ENCODE peak calls at places on chromosomes 12 and 14, in four cellular contexts. Q is ovary, R is body of pancreas, J is sigmoid colon. K is an unnamed sample.

GRCh38 chr12:95351745-95352144 is 122.2 kb upstream of the METAP2 start:
- DNase-seq in J (no peak), Q (no peak), R (peak; percentile 8), K (no peak)

GRCh38 chr12:13116259-13116658 is 12.8 kb upstream of the GSG1 start:
- DNase-seq in J (no peak), R (no peak), Q (no peak), K (no peak)

GRCh38 chr12:106044773-106045172 is 94.0 kb downstream of the NUAK1 start:
- DNase-seq in R (no peak), Q (no peak), J (no peak), K (no peak)

GRCh38 chr14:61661471-61661988 is 33.8 kb upstream of the HIF1A start:
- DNase-seq in J (no peak), Q (no peak), R (no peak), K (no peak)

GRCh38 chr12:24928131-24928530 is 20.8 kb downstream of the BCAT1 start:
- DNase-seq in Q (no peak), R (no peak), J (no peak), K (no peak)

GRCh38 chr14:68412505-68413496 is 380.1 kb downstream of the ZFP36L1 start:
- DNase-seq in Q (no peak), J (no peak), R (no peak), K (no peak)

GRCh38 chr12:21456291-21456780 is 18.9 kb downstream of the PYROXD1 start:
- DNase-seq in R (no peak), J (no peak), Q (no peak), K (no peak)

GRCh38 chr14:32342854-32343200 is 13.7 kb downstream of the AKAP6 start:
- DNase-seq in R (no peak), J (no peak), Q (no peak), K (no peak)

GRCh38 chr12:3882396-3882795 is 9.2 kb upstream of the PARP11 start:
- DNase-seq in J (no peak), Q (no peak), R (no peak), K (no peak)

GRCh38 chr12:46468813-46469212 is 96.2 kb upstream of the SLC38A2 start:
- DNase-seq in J (no peak), R (no peak), Q (no peak), K (no peak)

GRCh38 chr12:46470975-46471374 is 98.4 kb upstream of the SLC38A2 start:
- DNase-seq in R (no peak), J (no peak), Q (no peak), K (no peak)

GRCh38 chr12:46468159-46468558 is 95.6 kb upstream of the SLC38A2 start:
- DNase-seq in J (no peak), R (peak; percentile 25), Q (no peak), K (no peak)

GRCh38 chr12:46471404-46471803 is 98.8 kb upstream of the SLC38A2 start:
- DNase-seq in Q (no peak), R (no peak), J (no peak), K (no peak)

GRCh38 chr12:46470039-46470627 is 97.6 kb upstream of the SLC38A2 start:
- DNase-seq in Q (no peak), J (no peak), R (no peak), K (no peak)
- H3K4me3 ChIP-seq in Q (no peak overlapping the region), J (no peak overlapping the region), R (no peak overlapping the region), K (no peak overlapping the region)

GRCh38 chr14:30564235-30564867 is 5.4 kb downstream of the G2E3 start:
- DNase-seq in R (no peak), Q (no peak), J (no peak), K (no peak)
- H3K9me3 ChIP-seq in R (no peaks in the 10 kb centered on the region), Q (no peaks in the 10 kb centered on the region), J (no peaks in the 10 kb centered on the region), K (no peaks in the 10 kb centered on the region)

GRCh38 chr14:51540364-51540763 is 111.3 kb upstream of the FRMD6 start:
- DNase-seq in Q (no peak), J (no peak), R (no peak), K (no peak)
- H3K4me3 ChIP-seq in Q (no peak overlapping the region), J (no peak overlapping the region), R (no peak overlapping the region), K (no peak overlapping the region)

DNA sequence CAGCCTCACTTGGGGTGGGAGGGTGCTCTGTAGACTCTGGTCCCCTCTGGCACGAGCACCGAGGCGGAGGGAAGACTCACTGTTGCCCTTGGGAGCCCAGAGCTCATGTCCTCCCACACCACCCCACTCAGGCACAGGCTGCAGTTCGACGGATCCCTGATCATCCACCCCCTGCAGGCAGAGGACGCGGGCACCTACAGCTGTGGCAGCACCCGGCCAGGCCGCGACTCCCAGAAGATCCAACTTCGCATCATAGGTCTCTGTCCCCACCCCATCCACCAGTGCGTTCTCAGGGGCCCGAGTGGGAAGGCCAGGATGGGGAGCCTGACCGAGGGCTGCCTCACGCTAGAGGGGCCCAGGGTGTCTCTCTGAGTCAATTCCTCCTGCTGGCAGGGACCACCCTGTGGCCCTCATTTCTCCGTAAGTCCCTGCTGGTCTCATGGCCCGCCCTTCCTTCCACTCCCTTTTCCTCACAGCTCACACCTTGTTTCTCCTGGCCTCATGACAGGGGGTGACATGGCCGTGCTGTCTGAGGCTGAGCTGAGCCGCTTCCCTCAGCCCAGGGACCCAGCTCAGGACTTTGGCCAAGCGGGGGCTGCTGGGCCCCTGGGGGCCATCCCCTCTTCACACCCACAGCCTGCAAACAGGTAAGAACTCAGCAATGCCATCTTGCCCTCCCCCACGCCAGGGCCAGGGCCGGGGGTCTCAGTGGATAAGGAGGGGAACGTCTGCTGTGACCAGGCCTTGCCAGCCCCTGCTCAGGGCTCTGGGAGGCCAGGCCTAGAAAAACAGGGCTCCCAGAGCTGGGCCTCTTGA is 27.0 kb downstream of the PAPLN start:
- DNase-seq in Q (no peak), J (no peak), R (no peak), K (no peak)
- H3K9me3 ChIP-seq in Q (no peaks in the 10 kb centered on the region), J (no peaks in the 10 kb centered on the region), R (no peaks in the 10 kb centered on the region), K (no peaks in the 10 kb centered on the region)

GRCh38 chr12:108542320-108542719 is 18.7 kb downstream of the SART3 start:
- DNase-seq in R (no peak), J (no peak), Q (no peak), K (no peak)
- H3K4me3 ChIP-seq in R (no peak overlapping the region), J (no peak overlapping the region), Q (no peak overlapping the region), K (no peak overlapping the region)

DNA sequence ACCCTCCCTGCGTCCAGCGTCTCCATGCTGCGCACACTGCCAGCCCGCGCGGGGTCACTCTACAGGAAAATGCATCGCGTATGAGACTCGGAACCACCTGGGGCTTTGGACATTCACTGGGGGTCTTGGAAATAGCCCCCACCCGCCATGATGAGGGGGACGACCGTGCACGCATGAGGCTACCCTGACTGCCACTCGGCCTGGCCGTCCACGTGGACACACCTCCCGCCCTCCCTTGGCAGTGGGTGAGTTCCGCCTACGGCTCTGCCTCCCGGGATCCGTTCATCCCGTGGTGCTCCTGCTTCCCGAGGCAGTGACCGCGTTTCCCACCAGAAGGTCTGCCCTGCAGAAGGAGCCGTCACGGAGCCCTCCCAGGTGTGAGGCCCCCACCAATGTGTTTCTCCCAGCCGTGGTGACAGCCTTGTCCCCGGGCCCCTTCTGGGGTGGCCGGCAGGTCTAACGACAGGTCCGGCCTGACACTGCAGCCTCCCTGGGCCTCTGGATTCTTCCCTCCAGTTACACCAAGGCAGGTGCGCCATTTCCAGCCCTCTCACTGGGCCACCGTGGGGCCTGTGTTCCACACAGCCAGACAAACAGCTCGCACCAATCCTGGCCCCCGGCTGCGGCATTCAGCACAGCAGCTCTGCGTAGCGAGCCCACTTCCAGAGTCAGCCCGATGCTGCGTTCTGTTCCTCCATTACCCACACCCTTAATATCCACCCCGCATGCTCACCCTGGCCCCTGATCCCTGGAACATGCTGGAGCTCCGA is 11.1 kb upstream of the GALNT9 start:
- DNase-seq in Q (no peak), J (no peak), R (no peak), K (no peak)
- H3K9me3 ChIP-seq in Q (no peaks in the 10 kb centered on the region), J (no peaks in the 10 kb centered on the region), R (no peaks in the 10 kb centered on the region), K (no peaks in the 10 kb centered on the region)

GRCh38 chr14:25006961-25007795 is 42.8 kb downstream of the STXBP6 start:
- DNase-seq in J (no peak), Q (no peak), R (no peak), K (no peak)
- H3K4me3 ChIP-seq in J (no peak overlapping the region), Q (no peak overlapping the region), R (no peak overlapping the region), K (no peak overlapping the region)

DNA sequence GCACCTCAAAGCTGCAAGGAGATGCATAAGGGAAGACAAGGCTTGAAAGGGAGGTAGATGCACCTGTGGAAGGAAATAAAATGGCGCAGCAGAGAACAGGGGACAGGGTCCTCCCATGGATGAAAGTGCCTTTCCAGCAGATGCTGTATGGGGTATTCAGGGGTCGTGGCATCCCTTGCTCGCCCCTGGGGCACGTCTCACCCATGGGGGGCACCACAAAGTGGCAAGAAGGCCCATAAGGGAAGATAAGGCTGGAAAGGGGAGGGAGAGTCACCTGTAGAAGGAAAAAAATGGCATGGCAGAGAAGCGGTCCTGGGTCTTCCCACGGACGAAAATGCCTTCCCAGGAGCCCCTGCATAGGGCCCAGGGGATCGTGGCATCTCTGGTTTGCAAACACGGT is 265.1 kb downstream of the ALG10 start:
- DNase-seq in R (no peak), J (no peak), Q (no peak), K (no peak)
- H3K9me3 ChIP-seq in R (no peaks in the 10 kb centered on the region), J (peaks cover 3% of the 10 kb centered on the region), Q (peaks cover 6% of the 10 kb centered on the region), K (no peaks in the 10 kb centered on the region)

GRCh38 chr12:32893458-32893857 is 3.1 kb downstream of the PKP2 start:
- DNase-seq in Q (no peak), J (no peak), R (no peak), K (no peak)
- H3K4me3 ChIP-seq in Q (no peak overlapping the region), J (no peak overlapping the region), R (no peak overlapping the region), K (no peak overlapping the region)

DNA sequence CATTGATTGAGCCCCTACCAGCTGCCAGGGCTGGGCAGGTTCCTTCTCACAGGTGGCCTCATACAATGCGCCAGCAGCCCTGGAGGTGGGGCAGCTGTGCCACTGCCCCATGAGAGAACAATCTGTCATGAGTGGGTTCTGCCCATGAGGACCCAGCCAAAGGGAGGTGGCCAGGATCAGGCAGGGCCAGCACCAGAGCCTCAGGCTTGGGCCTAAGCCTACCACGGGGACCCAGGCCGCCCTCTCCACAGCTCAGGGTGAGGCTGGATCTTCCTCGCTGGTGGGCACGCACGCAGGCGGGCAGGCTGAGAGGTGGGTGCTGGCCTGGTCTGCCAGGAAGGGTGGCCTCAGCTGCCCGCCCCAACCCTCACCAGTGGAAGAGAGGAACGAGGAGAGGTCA is 110.7 kb downstream of the KIF26A start:
- DNase-seq in R (no peak), Q (no peak), J (no peak), K (no peak)
- H3K9me3 ChIP-seq in R (no peaks in the 10 kb centered on the region), Q (no peaks in the 10 kb centered on the region), J (peaks cover 5% of the 10 kb centered on the region), K (no peaks in the 10 kb centered on the region)